ENCODE peak calls at places on chromosomes 7 and 10, in eight cellular contexts. One of them, this sample, is unnamed.
A peak's percentile ranks its signal among the peaks of the same experiment; 100 is the strongest.

GRCh38 chr10:2935647-2936386 is 131.5 kb upstream of the PFKP start:
- DNase-seq in germinal center: no peak
- DNase-seq in fibroblast of mammary gland: no peak
- DNase-seq in RPMI7951: no peak
- DNase-seq in NCI-H1092 treated with DMSO at 0.1 percent for 48 hours: peak; percentile 26
- DNase-seq in posterior vena cava: no peak
- DNase-seq in cardiac muscle cell: no peak
- DNase-seq in transverse colon: no peak
- DNase-seq in this sample: no peak

GRCh38 chr10:70648427-70648826 is 23.9 kb upstream of the ADAMTS14 start:
- DNase-seq in NCI-H1092 treated with DMSO at 0.1 percent for 48 hours: no peak
- DNase-seq in RPMI7951: no peak
- DNase-seq in cardiac muscle cell: no peak
- DNase-seq in posterior vena cava: no peak
- DNase-seq in germinal center: no peak
- DNase-seq in transverse colon: no peak
- DNase-seq in fibroblast of mammary gland: peak; percentile 53
- DNase-seq in this sample: no peak

GRCh38 chr7:46486264-46487206 is 565.5 kb upstream of the IGFBP3 start:
- DNase-seq in cardiac muscle cell: peak; percentile 67
- DNase-seq in posterior vena cava: peak; percentile 88
- DNase-seq in fibroblast of mammary gland: peak; percentile 93
- DNase-seq in NCI-H1092 treated with DMSO at 0.1 percent for 48 hours: no peak
- DNase-seq in transverse colon: peak; percentile 28
- DNase-seq in germinal center: no peak
- DNase-seq in RPMI7951: peak; percentile 80
- DNase-seq in this sample: no peak

GRCh38 chr10:4013651-4014085 is 228.7 kb upstream of the KLF6 start:
- DNase-seq in fibroblast of mammary gland: no peak
- DNase-seq in transverse colon: no peak
- DNase-seq in NCI-H1092 treated with DMSO at 0.1 percent for 48 hours: peak; percentile 30
- DNase-seq in RPMI7951: no peak
- DNase-seq in cardiac muscle cell: no peak
- DNase-seq in posterior vena cava: no peak
- DNase-seq in germinal center: no peak
- DNase-seq in this sample: peak; percentile 24

GRCh38 chr7:78437118-78437517 is 638.5 kb downstream of the PHTF2 start:
- DNase-seq in posterior vena cava: no peak
- DNase-seq in germinal center: no peak
- DNase-seq in cardiac muscle cell: peak; percentile 21
- DNase-seq in fibroblast of mammary gland: peak; percentile 62
- DNase-seq in NCI-H1092 treated with DMSO at 0.1 percent for 48 hours: no peak
- DNase-seq in RPMI7951: peak; percentile 4
- DNase-seq in transverse colon: no peak
- DNase-seq in this sample: no peak

GRCh38 chr10:3898821-3899220 is 113.8 kb upstream of the KLF6 start:
- DNase-seq in cardiac muscle cell: no peak
- DNase-seq in germinal center: no peak
- DNase-seq in transverse colon: no peak
- DNase-seq in posterior vena cava: no peak
- DNase-seq in RPMI7951: no peak
- DNase-seq in fibroblast of mammary gland: no peak
- DNase-seq in NCI-H1092 treated with DMSO at 0.1 percent for 48 hours: peak; percentile 15
- DNase-seq in this sample: no peak

GRCh38 chr10:13839430-13839986 is 252.7 kb downstream of the PRPF18 start:
- DNase-seq in fibroblast of mammary gland: peak; percentile 87
- DNase-seq in NCI-H1092 treated with DMSO at 0.1 percent for 48 hours: no peak
- DNase-seq in posterior vena cava: no peak
- DNase-seq in transverse colon: no peak
- DNase-seq in RPMI7951: peak; percentile 90
- DNase-seq in germinal center: no peak
- DNase-seq in cardiac muscle cell: peak; percentile 78
- DNase-seq in this sample: no peak

GRCh38 chr10:30502266-30503058 is 68.5 kb downstream of the MAP3K8 start:
- DNase-seq in fibroblast of mammary gland: no peak
- DNase-seq in posterior vena cava: no peak
- DNase-seq in germinal center: peak; percentile 58
- DNase-seq in transverse colon: peak; percentile 43
- DNase-seq in RPMI7951: peak; percentile 89
- DNase-seq in NCI-H1092 treated with DMSO at 0.1 percent for 48 hours: no peak
- DNase-seq in cardiac muscle cell: peak; percentile 62
- DNase-seq in this sample: peak; percentile 64

GRCh38 chr10:50470798-50471582 is 152.8 kb downstream of the SGMS1 start:
- DNase-seq in posterior vena cava: no peak
- DNase-seq in cardiac muscle cell: no peak
- DNase-seq in germinal center: no peak
- DNase-seq in NCI-H1092 treated with DMSO at 0.1 percent for 48 hours: no peak
- DNase-seq in transverse colon: no peak
- DNase-seq in RPMI7951: peak; percentile 72
- DNase-seq in fibroblast of mammary gland: no peak
- DNase-seq in this sample: no peak

GRCh38 chr10:113880236-113880635 is 25.8 kb downstream of the NHLRC2 start:
- DNase-seq in RPMI7951: no peak
- DNase-seq in posterior vena cava: no peak
- DNase-seq in NCI-H1092 treated with DMSO at 0.1 percent for 48 hours: no peak
- DNase-seq in fibroblast of mammary gland: peak; percentile 25
- DNase-seq in germinal center: no peak
- DNase-seq in transverse colon: no peak
- DNase-seq in cardiac muscle cell: no peak
- DNase-seq in this sample: no peak

GRCh38 chr10:121527690-121528089 is 70.6 kb downstream of the FGFR2 start:
- DNase-seq in fibroblast of mammary gland: no peak
- DNase-seq in cardiac muscle cell: peak; percentile 57
- DNase-seq in posterior vena cava: no peak
- DNase-seq in RPMI7951: peak; percentile 24
- DNase-seq in NCI-H1092 treated with DMSO at 0.1 percent for 48 hours: peak; percentile 48
- DNase-seq in transverse colon: peak; percentile 28
- DNase-seq in germinal center: no peak
- DNase-seq in this sample: no peak

GRCh38 chr10:9137368-9137767 is 1082.9 kb downstream of the GATA3 start:
- DNase-seq in RPMI7951: no peak
- DNase-seq in fibroblast of mammary gland: no peak
- DNase-seq in germinal center: no peak
- DNase-seq in cardiac muscle cell: no peak
- DNase-seq in NCI-H1092 treated with DMSO at 0.1 percent for 48 hours: no peak
- DNase-seq in transverse colon: no peak
- DNase-seq in posterior vena cava: no peak
- DNase-seq in this sample: no peak

GRCh38 chr7:22109761-22110160 is 164.1 kb upstream of the CDCA7L start:
- DNase-seq in NCI-H1092 treated with DMSO at 0.1 percent for 48 hours: no peak
- DNase-seq in posterior vena cava: no peak
- DNase-seq in transverse colon: peak; percentile 28
- DNase-seq in germinal center: no peak
- DNase-seq in RPMI7951: peak; percentile 51
- DNase-seq in cardiac muscle cell: peak; percentile 57
- DNase-seq in fibroblast of mammary gland: peak; percentile 58
- DNase-seq in this sample: no peak

GRCh38 chr10:851891-852290 is 79.6 kb downstream of the LARP4B start:
- DNase-seq in cardiac muscle cell: no peak
- DNase-seq in germinal center: peak; percentile 42
- DNase-seq in NCI-H1092 treated with DMSO at 0.1 percent for 48 hours: no peak
- DNase-seq in RPMI7951: no peak
- DNase-seq in posterior vena cava: no peak
- DNase-seq in fibroblast of mammary gland: no peak
- DNase-seq in transverse colon: no peak
- DNase-seq in this sample: peak; percentile 62

GRCh38 chr7:22607180-22607579 is 107.2 kb upstream of the STEAP1B start:
- DNase-seq in NCI-H1092 treated with DMSO at 0.1 percent for 48 hours: no peak
- DNase-seq in RPMI7951: no peak
- DNase-seq in fibroblast of mammary gland: peak; percentile 83
- DNase-seq in germinal center: no peak
- DNase-seq in posterior vena cava: no peak
- DNase-seq in cardiac muscle cell: no peak
- DNase-seq in transverse colon: no peak
- DNase-seq in this sample: no peak

GRCh38 chr7:44383566-44383965 is 58.2 kb upstream of the CAMK2B start:
- DNase-seq in RPMI7951: peak; percentile 98
- DNase-seq in posterior vena cava: peak; percentile 86
- DNase-seq in transverse colon: no peak
- DNase-seq in NCI-H1092 treated with DMSO at 0.1 percent for 48 hours: no peak
- DNase-seq in germinal center: no peak
- DNase-seq in fibroblast of mammary gland: peak; percentile 81
- DNase-seq in cardiac muscle cell: peak; percentile 64
- DNase-seq in this sample: no peak

GRCh38 chr7:3106353-3106752 is 62.7 kb upstream of the CARD11 start:
- DNase-seq in cardiac muscle cell: no peak
- DNase-seq in germinal center: no peak
- DNase-seq in transverse colon: no peak
- DNase-seq in NCI-H1092 treated with DMSO at 0.1 percent for 48 hours: no peak
- DNase-seq in posterior vena cava: peak; percentile 24
- DNase-seq in fibroblast of mammary gland: no peak
- DNase-seq in RPMI7951: no peak
- DNase-seq in this sample: no peak

GRCh38 chr10:84632866-84633265 is 304.5 kb downstream of the CCSER2 start:
- DNase-seq in cardiac muscle cell: no peak
- DNase-seq in posterior vena cava: no peak
- DNase-seq in transverse colon: no peak
- DNase-seq in NCI-H1092 treated with DMSO at 0.1 percent for 48 hours: no peak
- DNase-seq in fibroblast of mammary gland: no peak
- DNase-seq in RPMI7951: no peak
- DNase-seq in germinal center: no peak
- DNase-seq in this sample: no peak

GRCh38 chr10:13608246-13608853 is 21.6 kb downstream of the PRPF18 start:
- DNase-seq in germinal center: no peak
- DNase-seq in transverse colon: no peak
- DNase-seq in cardiac muscle cell: no peak
- DNase-seq in NCI-H1092 treated with DMSO at 0.1 percent for 48 hours: no peak
- DNase-seq in posterior vena cava: no peak
- DNase-seq in fibroblast of mammary gland: no peak
- DNase-seq in RPMI7951: peak; percentile 43
- DNase-seq in this sample: no peak

GRCh38 chr7:142811154-142811737 is 40.5 kb downstream of the PRSS2 start:
- DNase-seq in cardiac muscle cell: peak; percentile 60
- DNase-seq in germinal center: peak; percentile 54
- DNase-seq in fibroblast of mammary gland: peak; percentile 65
- DNase-seq in RPMI7951: peak; percentile 59
- DNase-seq in NCI-H1092 treated with DMSO at 0.1 percent for 48 hours: peak; percentile 7
- DNase-seq in posterior vena cava: no peak
- DNase-seq in transverse colon: no peak
- DNase-seq in this sample: peak; percentile 39

GRCh38 chr10:69078311-69078710 is 9.6 kb upstream of the SRGN start:
- DNase-seq in cardiac muscle cell: no peak
- DNase-seq in NCI-H1092 treated with DMSO at 0.1 percent for 48 hours: no peak
- DNase-seq in RPMI7951: no peak
- DNase-seq in germinal center: no peak
- DNase-seq in posterior vena cava: no peak
- DNase-seq in fibroblast of mammary gland: no peak
- DNase-seq in transverse colon: no peak
- DNase-seq in this sample: no peak

GRCh38 chr7:19110778-19111175 is 6.7 kb downstream of the TWIST1 start:
- DNase-seq in posterior vena cava: no peak
- DNase-seq in transverse colon: no peak
- DNase-seq in RPMI7951: no peak
- DNase-seq in NCI-H1092 treated with DMSO at 0.1 percent for 48 hours: no peak
- DNase-seq in cardiac muscle cell: no peak
- DNase-seq in germinal center: no peak
- DNase-seq in fibroblast of mammary gland: peak; percentile 49
- DNase-seq in this sample: no peak

GRCh38 chr10:14349081-14349480 is 18.4 kb upstream of the FRMD4A start:
- DNase-seq in germinal center: no peak
- DNase-seq in NCI-H1092 treated with DMSO at 0.1 percent for 48 hours: peak; percentile 3
- DNase-seq in posterior vena cava: no peak
- DNase-seq in RPMI7951: no peak
- DNase-seq in fibroblast of mammary gland: no peak
- DNase-seq in cardiac muscle cell: no peak
- DNase-seq in transverse colon: no peak
- DNase-seq in this sample: no peak

GRCh38 chr10:33134011-33134751 is 176.2 kb upstream of the ITGB1 start:
- DNase-seq in RPMI7951: peak; percentile 97
- DNase-seq in germinal center: no peak
- DNase-seq in NCI-H1092 treated with DMSO at 0.1 percent for 48 hours: no peak
- DNase-seq in posterior vena cava: no peak
- DNase-seq in fibroblast of mammary gland: peak; percentile 92
- DNase-seq in transverse colon: peak; percentile 72
- DNase-seq in cardiac muscle cell: peak; percentile 81
- DNase-seq in this sample: no peak

GRCh38 chr10:74244097-74244685 is 93.2 kb downstream of the ADK start:
- DNase-seq in RPMI7951: peak; percentile 22
- DNase-seq in transverse colon: no peak
- DNase-seq in fibroblast of mammary gland: peak; percentile 70
- DNase-seq in cardiac muscle cell: peak; percentile 79
- DNase-seq in germinal center: peak; percentile 3
- DNase-seq in NCI-H1092 treated with DMSO at 0.1 percent for 48 hours: peak; percentile 5
- DNase-seq in posterior vena cava: no peak
- DNase-seq in this sample: no peak

GRCh38 chr10:31871266-31871887 is 57.3 kb downstream of the ARHGAP12 start:
- DNase-seq in RPMI7951: no peak
- DNase-seq in posterior vena cava: no peak
- DNase-seq in germinal center: no peak
- DNase-seq in cardiac muscle cell: no peak
- DNase-seq in NCI-H1092 treated with DMSO at 0.1 percent for 48 hours: no peak
- DNase-seq in transverse colon: no peak
- DNase-seq in fibroblast of mammary gland: no peak
- DNase-seq in this sample: no peak

This sample was measured in GM06990.